ENCODE peak calls at places on chromosome 13, in eight cellular contexts. X is SW480; T is NCI-H1105; F is sciatic nerve; J is CD8-positive, alpha-beta T cell; Y is NCI-H510A; Z is NCI-H1092; W is OCI-LY7. C is an unnamed sample.

GRCh38 chr13:50071399-50071798 is 56.2 kb downstream of the KCNRG start:
- DNase-seq in X (no peak), J (no peak), F (no peak), W (no peak), Y (no peak), T (no peak), Z (no peak), C (no peak)

GRCh38 chr13:106083620-106084350 is 451.7 kb downstream of the EFNB2 start:
- DNase-seq in T (no peak), J (no peak), Y (no peak), W (no peak), Z (no peak), F (no peak), X (peak; percentile 45), C (no peak)

GRCh38 chr13:74554581-74555290 is 420.5 kb upstream of the KLF12 start:
- DNase-seq in W (no peak), T (no peak), X (no peak), Y (no peak), Z (no peak), J (no peak), F (no peak), C (no peak)

GRCh38 chr13:98022210-98022609 is 68.7 kb downstream of the IPO5 start:
- DNase-seq in F (no peak), X (no peak), Z (peak; percentile 41), J (no peak), W (no peak), Y (no peak), T (no peak), C (no peak)

GRCh38 chr13:49456156-49456555 is 12.1 kb downstream of the SETDB2 start:
- DNase-seq in T (no peak), Z (no peak), W (no peak), Y (no peak), J (no peak), X (no peak), F (no peak), C (no peak)

GRCh38 chr13:114142640-114143490 is 10.4 kb upstream of the RASA3 start:
- DNase-seq in X (peak; percentile 66), F (no peak), T (peak; percentile 78), J (peak; percentile 77), Y (peak; percentile 88), Z (peak; percentile 72), W (peak; percentile 69), C (peak; percentile 81)

GRCh38 chr13:100280681-100281080 is 191.8 kb downstream of the PCCA start:
- DNase-seq in Z (no peak), T (no peak), Y (no peak), F (no peak), X (no peak), W (no peak), J (no peak), C (no peak)

GRCh38 chr13:78499802-78500201 is 103.5 kb downstream of the POU4F1 start:
- DNase-seq in W (no peak), J (no peak), X (no peak), T (no peak), Y (no peak), F (no peak), Z (no peak), C (no peak)

GRCh38 chr13:94947965-94948371 is 235.6 kb upstream of the SOX21 start:
- DNase-seq in Z (no peak), Y (no peak), X (no peak), T (no peak), J (no peak), F (no peak), W (no peak), C (no peak)

GRCh38 chr13:21603531-21604448 is at the start of gene MICU2:
- DNase-seq in Z (peak; percentile 95), F (peak; percentile 96), J (peak; percentile 94), Y (peak; percentile 85), T (peak; percentile 74), X (peak; percentile 96), W (peak; percentile 97), C (peak; percentile 98)

GRCh38 chr13:51826606-51827005 is 18.4 kb downstream of the TMEM272 start:
- DNase-seq in T (no peak), F (no peak), Z (no peak), W (peak; percentile 62), Y (no peak), J (no peak), X (no peak), C (no peak)

GRCh38 chr13:112117258-112117954 is 50.5 kb downstream of the SOX1 start:
- DNase-seq in X (no peak), J (no peak), W (no peak), Z (no peak), Y (no peak), T (no peak), F (no peak), C (no peak)

GRCh38 chr13:95355491-95355890 is 54.2 kb upstream of the ABCC4 start:
- DNase-seq in T (no peak), Y (no peak), W (no peak), Z (no peak), X (no peak), J (no peak), F (no peak), C (no peak)

GRCh38 chr13:25862156-25862555 is 189.7 kb downstream of the SHISA2 start:
- DNase-seq in F (no peak), Z (no peak), W (no peak), X (no peak), Y (no peak), T (no peak), J (no peak), C (no peak)

GRCh38 chr13:110137677-110138008 is 169.3 kb downstream of the COL4A1 start:
- DNase-seq in J (no peak), Z (peak; percentile 61), W (peak; percentile 10), F (no peak), X (peak; percentile 95), Y (peak; percentile 45), T (peak; percentile 82), C (no peak)

GRCh38 chr13:81017525-81018152 is 676.7 kb upstream of the SPRY2 start:
- DNase-seq in T (peak; percentile 15), F (no peak), X (peak; percentile 56), Z (peak; percentile 21), W (peak; percentile 46), Y (no peak), J (no peak), C (no peak)

GRCh38 chr13:109871018-109871370 is 84.6 kb upstream of the IRS2 start:
- DNase-seq in T (no peak), J (no peak), Y (no peak), X (no peak), W (no peak), Z (no peak), F (no peak), C (no peak)

GRCh38 chr13:23608704-23609413 is 38.6 kb downstream of the TNFRSF19 start:
- DNase-seq in T (no peak), J (no peak), F (peak; percentile 73), Z (no peak), Y (no peak), W (no peak), X (no peak), C (peak; percentile 88)

GRCh38 chr13:75739244-75739868 is 103.2 kb downstream of the LMO7 start:
- DNase-seq in W (no peak), X (no peak), T (no peak), J (no peak), Z (no peak), F (no peak), Y (no peak), C (no peak)

GRCh38 chr13:92657565-92657964 is 569.0 kb upstream of the GPC6 start:
- DNase-seq in T (no peak), J (no peak), F (no peak), X (no peak), W (no peak), Z (no peak), Y (no peak), C (no peak)

GRCh38 chr13:90402613-90403012 is 944.9 kb upstream of the MIR17HG start:
- DNase-seq in Y (no peak), W (no peak), Z (no peak), X (no peak), T (no peak), J (no peak), F (no peak), C (no peak)

C was measured in posterior vena cava.